ENCODE peak calls at places on chromosomes 2 and 18, in nine cellular contexts. B is lower leg skin; V is GM13977; Y is foreskin keratinocyte; K is omental fat pad; X is stomach; I is CD8-positive, alpha-beta T cell; Q is cardiac fibroblast; P is HCT116. M is an unnamed sample.

GRCh38 chr2:222891890-222892289 is 31.1 kb downstream of the ACSL3 start:
- DNase-seq in K (no peak), Q (peak; percentile 46), Y (no peak), B (no peak), P (no peak), V (no peak), X (no peak), I (no peak), M (no peak)

GRCh38 chr18:9831046-9831722 is 54.6 kb upstream of the TXNDC2 start:
- DNase-seq in Q (no peak), K (no peak), P (no peak), I (no peak), V (no peak), B (no peak), X (no peak), Y (no peak), M (no peak)

GRCh38 chr2:234081970-234082822 is 31.7 kb downstream of the SPP2 start:
- DNase-seq in P (no peak), B (no peak), Q (no peak), K (no peak), I (no peak), V (no peak), X (peak; percentile 86), Y (no peak), M (no peak)

GRCh38 chr2:236369606-236370005 is 105.4 kb upstream of the ASB18 start:
- DNase-seq in Y (no peak), B (peak; percentile 70), P (no peak), X (peak; percentile 71), K (no peak), I (no peak), V (no peak), Q (no peak), M (no peak)

GRCh38 chr2:120912101-120912985 is 176.7 kb downstream of the GLI2 start:
- DNase-seq in K (peak; percentile 44), Y (no peak), P (peak; percentile 18), I (no peak), X (peak; percentile 81), Q (peak; percentile 48), B (no peak), V (no peak), M (no peak)

GRCh38 chr2:105864262-105864661 is 119.5 kb downstream of the NCK2 start:
- DNase-seq in V (no peak), X (no peak), I (no peak), P (no peak), Q (no peak), B (no peak), K (no peak), Y (no peak), M (peak; percentile 44)

GRCh38 chr18:59696311-59697235 is 650 bp downstream of the CCBE1 start:
- DNase-seq in K (no peak), I (no peak), Q (peak; percentile 74), Y (peak; percentile 74), V (no peak), X (no peak), B (peak; percentile 88), P (no peak), M (peak; percentile 40)

GRCh38 chr18:59300676-59301285 is 17.7 kb downstream of the CPLX4 start:
- DNase-seq in Q (no peak), P (no peak), X (no peak), V (no peak), Y (peak; percentile 63), I (no peak), B (no peak), K (no peak), M (no peak)

GRCh38 chr2:24021122-24021998 is 11.5 kb downstream of the MFSD2B start:
- DNase-seq in P (no peak), Q (no peak), K (no peak), B (peak; percentile 61), V (no peak), Y (peak; percentile 85), X (peak; percentile 37), I (no peak), M (no peak)

GRCh38 chr2:38750793-38751042 is 443 bp downstream of the SRSF7 start:
- DNase-seq in B (peak; percentile 94), Y (no peak), P (no peak), V (peak; percentile 79), Q (no peak), K (peak; percentile 31), X (peak; percentile 68), I (peak; percentile 65), M (peak; percentile 71)

GRCh38 chr2:38751847-38752410 is 768 bp upstream of the SRSF7 start:
- DNase-seq in Q (no peak), P (no peak), Y (no peak), K (no peak), V (no peak), I (no peak), B (no peak), X (no peak), M (no peak)

GRCh38 chr2:38748857-38749804 is 2.0 kb downstream of the SRSF7 start:
- DNase-seq in P (no peak), Q (no peak), V (no peak), I (no peak), Y (no peak), X (no peak), B (peak; percentile 48), K (no peak), M (no peak)

GRCh38 chr2:38750011-38750792 is 959 bp downstream of the SRSF7 start:
- DNase-seq in X (peak; percentile 63), P (no peak), B (peak; percentile 93), Y (no peak), I (peak; percentile 29), K (no peak), V (peak; percentile 63), Q (peak; percentile 31), M (peak; percentile 62)

DNA sequence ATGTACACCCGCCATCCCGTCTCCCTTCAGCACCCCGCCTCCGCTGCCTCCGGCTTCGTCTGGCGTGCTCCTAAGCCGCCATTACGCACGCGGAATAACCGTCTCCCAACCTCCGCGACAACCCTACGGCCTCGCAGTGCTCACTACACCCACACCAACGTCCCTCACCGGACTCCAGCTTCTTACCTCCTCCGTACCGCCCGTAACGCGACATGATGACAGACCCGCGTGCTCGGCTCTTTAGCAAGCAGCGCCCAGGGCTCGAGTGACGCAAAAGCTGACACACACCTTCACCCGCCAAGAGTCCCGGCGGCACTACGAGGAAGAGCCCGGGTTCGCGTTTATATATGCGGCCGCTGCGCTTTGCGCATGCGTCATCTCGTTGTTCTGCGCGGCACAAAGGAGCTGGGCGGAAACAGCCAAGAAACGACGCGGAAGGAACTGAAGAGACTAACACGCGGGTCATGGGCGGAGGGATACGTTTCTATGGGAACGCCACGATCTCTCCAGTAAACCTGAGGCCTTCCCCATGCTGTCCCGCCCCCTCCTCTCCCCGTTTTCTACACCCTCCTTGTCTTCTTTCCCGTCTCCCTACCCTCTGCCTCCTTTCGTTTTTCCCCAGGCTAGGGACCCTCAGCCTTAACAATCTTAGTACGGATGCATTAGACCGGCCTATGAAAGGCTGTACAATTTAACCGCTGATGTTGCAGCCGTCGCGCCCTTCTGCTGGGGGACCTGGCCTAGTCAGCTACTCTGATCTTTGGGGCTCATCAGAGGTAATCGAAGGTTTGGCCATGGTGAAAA is at the start of gene SRSF7:
- DNase-seq in I (peak; percentile 99), K (peak; percentile 94), Q (peak; percentile 100), V (peak; percentile 97), P (peak; percentile 99), B (peak; percentile 99), X (peak; percentile 98), Y (peak; percentile 98), M (peak; percentile 96)
- TF ChIP-seq CTCF in I (no peak), K (no peak), Q (no peak), V (no peak), P (no peak), B (no peak), X (no peak), Y (no peak), M (no peak)

DNA sequence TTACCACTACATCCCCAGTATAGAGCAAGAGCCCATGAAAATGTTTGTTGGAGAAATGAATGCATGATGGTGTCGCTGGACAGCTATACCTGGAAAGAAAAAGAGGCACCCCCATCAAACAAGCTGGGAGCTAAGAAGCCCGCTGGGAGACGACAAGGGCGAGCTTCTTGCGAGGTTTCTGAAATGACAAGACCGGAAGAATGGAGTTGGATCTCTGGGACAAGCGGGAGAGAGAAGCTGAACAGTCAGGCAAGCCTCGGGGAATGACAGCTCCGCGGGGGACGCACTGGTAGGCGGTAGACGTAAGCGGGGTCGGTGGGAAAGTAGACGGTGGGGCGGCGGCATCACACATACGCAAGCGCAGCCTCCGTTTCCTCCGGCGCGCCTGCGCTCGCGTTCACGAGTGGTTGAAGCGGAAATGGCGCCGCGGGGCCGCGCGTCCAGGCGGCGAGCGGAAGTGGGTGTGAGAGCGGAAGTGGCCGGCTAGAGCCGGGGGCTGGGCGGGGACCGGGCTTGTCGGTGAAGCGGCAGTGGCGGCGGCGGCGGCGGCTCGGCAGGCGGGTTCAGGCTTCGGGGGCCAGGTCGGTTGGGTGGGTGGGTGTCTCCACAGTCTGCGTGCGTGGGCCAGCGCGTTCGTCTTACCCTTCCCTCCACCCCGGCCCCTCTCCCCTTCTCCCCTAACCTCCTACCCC is at the start of gene ARPC2:
- DNase-seq in K (peak; percentile 79), X (peak; percentile 96), Q (peak; percentile 94), P (peak; percentile 75), V (peak; percentile 94), B (peak; percentile 99), I (peak; percentile 95), Y (peak; percentile 85), M (peak; percentile 95)
- TF ChIP-seq CTCF in K (no peak), X (no peak), Q (no peak), P (no peak), V (no peak), B (peak; percentile 48), I (no peak), Y (no peak), M (no peak)

GRCh38 chr2:95023222-95023597 is 2.3 kb upstream of the MAL start:
- DNase-seq in X (peak; percentile 61), Q (no peak), I (peak; percentile 45), Y (no peak), V (peak; percentile 82), P (peak; percentile 6), K (no peak), B (no peak), M (peak; percentile 58)
- TF ChIP-seq CTCF in X (no peak), Q (no peak), I (peak; percentile 51), Y (peak; percentile 63), V (peak; percentile 71), P (peak; percentile 59), K (no peak), B (no peak), M (peak; percentile 56)

GRCh38 chr2:160022162-160022561 is 40.3 kb downstream of the PLA2R1 start:
- DNase-seq in Y (no peak), X (no peak), I (no peak), P (no peak), Q (peak; percentile 32), K (no peak), B (no peak), V (peak; percentile 15), M (no peak)
- TF ChIP-seq CTCF in Y (peak; percentile 62), X (no peak), I (no peak), P (peak; percentile 31), Q (peak; percentile 29), K (no peak), B (no peak), V (peak; percentile 45), M (no peak)

GRCh38 chr2:172972005-172972619 is 103.5 kb upstream of the MAP3K20 start:
- DNase-seq in X (peak; percentile 57), I (peak; percentile 15), P (peak; percentile 36), Q (peak; percentile 46), V (peak; percentile 64), K (no peak), B (no peak), Y (peak; percentile 18), M (peak; percentile 57)
- TF ChIP-seq CTCF in X (no peak), I (peak; percentile 81), P (peak; percentile 54), Q (peak; percentile 85), V (peak; percentile 83), K (no peak), B (no peak), Y (peak; percentile 82), M (peak; percentile 84)